ENCODE peak calls at places on chromosomes 1 and 21, in seven cellular contexts. One of them, this sample, is unnamed.

GRCh38 chr1:185559684-185560310 is 174.4 kb upstream of the HMCN1 start:
- DNase-seq in spleen: peak; percentile 76
- DNase-seq in suprapubic skin: no peak
- DNase-seq in HCT116: peak; percentile 31
- DNase-seq in Panc1: no peak
- DNase-seq in K562: peak; percentile 24
- DNase-seq in GM23338: peak; percentile 82
- DNase-seq in this sample: peak; percentile 33

GRCh38 chr1:95640746-95641145 is 406.7 kb downstream of the RWDD3 start:
- DNase-seq in K562: no peak
- DNase-seq in spleen: no peak
- DNase-seq in GM23338: no peak
- DNase-seq in Panc1: no peak
- DNase-seq in HCT116: no peak
- DNase-seq in suprapubic skin: no peak
- DNase-seq in this sample: no peak

GRCh38 chr1:27542463-27543273 is 52.7 kb upstream of the WASF2 start:
- DNase-seq in K562: peak; percentile 99
- DNase-seq in HCT116: peak; percentile 99
- DNase-seq in GM23338: no peak
- DNase-seq in spleen: no peak
- DNase-seq in suprapubic skin: no peak
- DNase-seq in Panc1: peak; percentile 99
- DNase-seq in this sample: no peak

GRCh38 chr21:26843912-26844257 is 1.3 kb downstream of the ADAMTS1 start:
- DNase-seq in K562: no peak
- DNase-seq in Panc1: no peak
- DNase-seq in HCT116: no peak
- DNase-seq in GM23338: peak; percentile 30
- DNase-seq in spleen: no peak
- DNase-seq in suprapubic skin: no peak
- DNase-seq in this sample: no peak

GRCh38 chr1:177950506-177950905 is 19.4 kb downstream of the SEC16B start:
- DNase-seq in HCT116: no peak
- DNase-seq in suprapubic skin: no peak
- DNase-seq in K562: no peak
- DNase-seq in GM23338: no peak
- DNase-seq in spleen: no peak
- DNase-seq in Panc1: no peak
- DNase-seq in this sample: no peak

GRCh38 chr21:37172646-37173045 is 94.5 kb downstream of the VPS26C start:
- DNase-seq in Panc1: no peak
- DNase-seq in suprapubic skin: no peak
- DNase-seq in K562: no peak
- DNase-seq in GM23338: no peak
- DNase-seq in HCT116: no peak
- DNase-seq in spleen: no peak
- DNase-seq in this sample: no peak

GRCh38 chr1:113811353-113811887 is 856 bp downstream of the RSBN1 start:
- DNase-seq in GM23338: peak; percentile 57
- DNase-seq in K562: peak; percentile 24
- DNase-seq in Panc1: no peak
- DNase-seq in spleen: peak; percentile 77
- DNase-seq in HCT116: no peak
- DNase-seq in suprapubic skin: no peak
- DNase-seq in this sample: no peak

GRCh38 chr1:64000021-64000420 is 203.4 kb upstream of the UBE2U start:
- DNase-seq in HCT116: no peak
- DNase-seq in spleen: no peak
- DNase-seq in suprapubic skin: no peak
- DNase-seq in GM23338: peak; percentile 23
- DNase-seq in Panc1: no peak
- DNase-seq in K562: no peak
- DNase-seq in this sample: no peak

GRCh38 chr1:248140846-248141245 is 4.1 kb upstream of the OR2M5 start:
- DNase-seq in GM23338: no peak
- DNase-seq in suprapubic skin: no peak
- DNase-seq in Panc1: no peak
- DNase-seq in K562: no peak
- DNase-seq in spleen: no peak
- DNase-seq in HCT116: no peak
- DNase-seq in this sample: no peak

GRCh38 chr1:211591980-211592493 is 13.1 kb upstream of the SLC30A1 start:
- DNase-seq in GM23338: no peak
- DNase-seq in spleen: no peak
- DNase-seq in suprapubic skin: no peak
- DNase-seq in Panc1: no peak
- DNase-seq in K562: no peak
- DNase-seq in HCT116: no peak
- DNase-seq in this sample: no peak

GRCh38 chr1:47232187-47232874 is at the start of gene TAL1:
- DNase-seq in spleen: no peak
- DNase-seq in GM23338: peak; percentile 79
- DNase-seq in HCT116: no peak
- DNase-seq in Panc1: no peak
- DNase-seq in suprapubic skin: no peak
- DNase-seq in K562: peak; percentile 93
- DNase-seq in this sample: no peak

GRCh38 chr1:183327429-183328290 is 90.5 kb downstream of the NMNAT2 start:
- DNase-seq in suprapubic skin: no peak
- DNase-seq in HCT116: no peak
- DNase-seq in spleen: no peak
- DNase-seq in GM23338: no peak
- DNase-seq in K562: no peak
- DNase-seq in Panc1: no peak
- DNase-seq in this sample: no peak

GRCh38 chr1:41643422-41643821 is 158.9 kb upstream of the EDN2 start:
- DNase-seq in suprapubic skin: peak; percentile 50
- DNase-seq in Panc1: no peak
- DNase-seq in spleen: no peak
- DNase-seq in K562: no peak
- DNase-seq in HCT116: no peak
- DNase-seq in GM23338: no peak
- DNase-seq in this sample: no peak

GRCh38 chr1:201307760-201308499 is 24.6 kb downstream of the PKP1 start:
- DNase-seq in GM23338: no peak
- DNase-seq in Panc1: no peak
- DNase-seq in HCT116: peak; percentile 60
- DNase-seq in suprapubic skin: peak; percentile 92
- DNase-seq in spleen: no peak
- DNase-seq in K562: no peak
- DNase-seq in this sample: no peak

GRCh38 chr1:52455686-52456085 is 51.3 kb downstream of the PRPF38A start:
- DNase-seq in K562: no peak
- DNase-seq in spleen: no peak
- DNase-seq in Panc1: no peak
- DNase-seq in suprapubic skin: no peak
- DNase-seq in HCT116: no peak
- DNase-seq in GM23338: no peak
- DNase-seq in this sample: no peak

GRCh38 chr1:28893403-28894102 is 20.8 kb upstream of the EPB41 start:
- DNase-seq in HCT116: no peak
- DNase-seq in suprapubic skin: no peak
- DNase-seq in GM23338: peak; percentile 81
- DNase-seq in spleen: peak; percentile 51
- DNase-seq in Panc1: no peak
- DNase-seq in K562: peak; percentile 57
- DNase-seq in this sample: no peak

GRCh38 chr1:71228727-71229371 is 148.0 kb upstream of the ZRANB2 start:
- DNase-seq in K562: no peak
- DNase-seq in GM23338: peak; percentile 36
- DNase-seq in suprapubic skin: no peak
- DNase-seq in spleen: no peak
- DNase-seq in HCT116: no peak
- DNase-seq in Panc1: no peak
- DNase-seq in this sample: no peak

GRCh38 chr1:115251340-115251748 is 86.7 kb downstream of the NGF start:
- DNase-seq in HCT116: no peak
- DNase-seq in suprapubic skin: no peak
- DNase-seq in Panc1: no peak
- DNase-seq in GM23338: no peak
- DNase-seq in K562: no peak
- DNase-seq in spleen: no peak
- DNase-seq in this sample: no peak
- TF ChIP-seq POLR2AphosphoS5 in HCT116: no peak
- TF ChIP-seq POLR2AphosphoS5 in suprapubic skin: no peak
- TF ChIP-seq POLR2AphosphoS5 in Panc1: no peak
- TF ChIP-seq POLR2AphosphoS5 in GM23338: no peak
- TF ChIP-seq POLR2AphosphoS5 in K562: no peak
- TF ChIP-seq POLR2AphosphoS5 in spleen: no peak
- TF ChIP-seq POLR2AphosphoS5 in this sample: no peak

GRCh38 chr1:35448344-35448801 is 108.8 kb downstream of the KIAA0319L start:
- DNase-seq in GM23338: no peak
- DNase-seq in suprapubic skin: no peak
- DNase-seq in HCT116: no peak
- DNase-seq in Panc1: no peak
- DNase-seq in K562: no peak
- DNase-seq in spleen: no peak
- DNase-seq in this sample: no peak
- TF ChIP-seq POLR2AphosphoS5 in GM23338: no peak
- TF ChIP-seq POLR2AphosphoS5 in suprapubic skin: no peak
- TF ChIP-seq POLR2AphosphoS5 in HCT116: no peak
- TF ChIP-seq POLR2AphosphoS5 in Panc1: no peak
- TF ChIP-seq POLR2AphosphoS5 in K562: no peak
- TF ChIP-seq POLR2AphosphoS5 in spleen: no peak
- TF ChIP-seq POLR2AphosphoS5 in this sample: no peak

GRCh38 chr1:230750576-230750975 is 3.4 kb downstream of the CAPN9 start:
- DNase-seq in GM23338: no peak
- DNase-seq in suprapubic skin: peak; percentile 56
- DNase-seq in HCT116: no peak
- DNase-seq in spleen: peak; percentile 54
- DNase-seq in K562: no peak
- DNase-seq in Panc1: no peak
- DNase-seq in this sample: no peak
- TF ChIP-seq POLR2AphosphoS5 in GM23338: no peak
- TF ChIP-seq POLR2AphosphoS5 in suprapubic skin: no peak
- TF ChIP-seq POLR2AphosphoS5 in HCT116: no peak
- TF ChIP-seq POLR2AphosphoS5 in spleen: no peak
- TF ChIP-seq POLR2AphosphoS5 in K562: no peak
- TF ChIP-seq POLR2AphosphoS5 in Panc1: no peak
- TF ChIP-seq POLR2AphosphoS5 in this sample: no peak

GRCh38 chr21:46093668-46094400 is 4.1 kb upstream of the COL6A2 start:
- DNase-seq in spleen: peak; percentile 76
- DNase-seq in Panc1: no peak
- DNase-seq in HCT116: no peak
- DNase-seq in GM23338: no peak
- DNase-seq in suprapubic skin: no peak
- DNase-seq in K562: no peak
- DNase-seq in this sample: no peak

GRCh38 chr21:46091631-46092025 is 6.3 kb upstream of the COL6A2 start:
- DNase-seq in Panc1: no peak
- DNase-seq in suprapubic skin: no peak
- DNase-seq in HCT116: no peak
- DNase-seq in spleen: no peak
- DNase-seq in K562: no peak
- DNase-seq in GM23338: no peak
- DNase-seq in this sample: no peak

GRCh38 chr21:46092811-46093667 is 4.9 kb upstream of the COL6A2 start:
- DNase-seq in spleen: no peak
- DNase-seq in GM23338: no peak
- DNase-seq in HCT116: no peak
- DNase-seq in K562: no peak
- DNase-seq in Panc1: no peak
- DNase-seq in suprapubic skin: no peak
- DNase-seq in this sample: no peak

GRCh38 chr21:46091118-46091517 is 6.8 kb upstream of the COL6A2 start:
- DNase-seq in GM23338: no peak
- DNase-seq in spleen: no peak
- DNase-seq in Panc1: no peak
- DNase-seq in HCT116: no peak
- DNase-seq in suprapubic skin: no peak
- DNase-seq in K562: no peak
- DNase-seq in this sample: no peak

DNA sequence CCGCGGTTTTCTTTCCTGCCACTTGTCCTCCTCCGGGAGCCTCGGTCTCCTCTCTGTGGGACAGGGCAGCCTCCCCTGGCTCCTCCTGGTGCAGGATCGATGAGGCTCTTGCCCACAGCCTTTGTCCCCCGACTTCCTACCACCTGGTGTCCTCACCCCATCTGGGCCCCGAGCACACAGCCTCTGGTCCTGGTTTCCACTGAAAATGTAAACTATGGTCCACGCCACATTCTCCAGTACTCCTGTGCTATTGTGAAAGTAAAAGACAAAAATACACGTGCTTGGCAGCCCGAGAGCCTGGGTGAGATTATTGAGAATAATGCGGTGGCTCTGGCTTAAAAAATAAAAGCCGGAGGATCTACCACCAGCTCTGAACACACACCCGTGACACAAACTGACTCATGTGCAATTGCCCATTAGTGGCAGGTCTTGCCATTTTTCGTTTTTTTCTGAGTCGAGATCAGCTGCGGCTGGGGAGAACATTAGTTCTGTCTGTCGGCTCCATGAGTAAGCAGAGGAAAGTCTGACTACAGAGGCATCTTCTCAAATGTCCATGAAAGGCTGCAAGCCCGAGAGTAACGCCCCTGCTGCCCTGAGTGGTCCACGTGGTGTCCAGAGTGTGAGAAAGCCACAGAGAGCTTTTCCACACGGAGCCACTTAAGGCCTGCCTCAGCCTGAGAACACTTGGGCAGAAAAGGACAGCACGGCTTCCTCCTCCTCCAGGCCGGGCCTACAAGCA is 5.7 kb upstream of the COL6A2 start:
- DNase-seq in spleen: no peak
- DNase-seq in K562: no peak
- DNase-seq in suprapubic skin: no peak
- DNase-seq in HCT116: no peak
- DNase-seq in GM23338: no peak
- DNase-seq in Panc1: no peak
- DNase-seq in this sample: peak; percentile 5
- TF ChIP-seq POLR2AphosphoS5 in spleen: no peak
- TF ChIP-seq POLR2AphosphoS5 in K562: no peak
- TF ChIP-seq POLR2AphosphoS5 in suprapubic skin: peak; percentile 58
- TF ChIP-seq POLR2AphosphoS5 in HCT116: no peak
- TF ChIP-seq POLR2AphosphoS5 in GM23338: no peak
- TF ChIP-seq POLR2AphosphoS5 in Panc1: no peak
- TF ChIP-seq POLR2AphosphoS5 in this sample: no peak

GRCh38 chr1:22727873-22728272 is 17.2 kb downstream of the EPHB2 start:
- DNase-seq in GM23338: no peak
- DNase-seq in HCT116: no peak
- DNase-seq in Panc1: no peak
- DNase-seq in K562: no peak
- DNase-seq in spleen: no peak
- DNase-seq in suprapubic skin: no peak
- DNase-seq in this sample: no peak

GRCh38 chr1:22729921-22730320 is 19.3 kb downstream of the EPHB2 start:
- DNase-seq in Panc1: no peak
- DNase-seq in K562: no peak
- DNase-seq in HCT116: no peak
- DNase-seq in spleen: no peak
- DNase-seq in GM23338: no peak
- DNase-seq in suprapubic skin: no peak
- DNase-seq in this sample: no peak

GRCh38 chr1:22729400-22729773 is 18.7 kb downstream of the EPHB2 start:
- DNase-seq in suprapubic skin: no peak
- DNase-seq in HCT116: no peak
- DNase-seq in K562: no peak
- DNase-seq in Panc1: no peak
- DNase-seq in spleen: no peak
- DNase-seq in GM23338: no peak
- DNase-seq in this sample: no peak

GRCh38 chr1:22731924-22732522 is 21.4 kb downstream of the EPHB2 start:
- DNase-seq in spleen: no peak
- DNase-seq in HCT116: no peak
- DNase-seq in suprapubic skin: no peak
- DNase-seq in K562: no peak
- DNase-seq in Panc1: no peak
- DNase-seq in GM23338: peak; percentile 67
- DNase-seq in this sample: no peak

GRCh38 chr1:22728751-22729399 is 18.2 kb downstream of the EPHB2 start:
- DNase-seq in K562: no peak
- DNase-seq in spleen: no peak
- DNase-seq in Panc1: no peak
- DNase-seq in HCT116: no peak
- DNase-seq in GM23338: peak; percentile 56
- DNase-seq in suprapubic skin: no peak
- DNase-seq in this sample: no peak
- TF ChIP-seq POLR2AphosphoS5 in K562: no peak
- TF ChIP-seq POLR2AphosphoS5 in spleen: no peak
- TF ChIP-seq POLR2AphosphoS5 in Panc1: no peak
- TF ChIP-seq POLR2AphosphoS5 in HCT116: no peak
- TF ChIP-seq POLR2AphosphoS5 in GM23338: no peak
- TF ChIP-seq POLR2AphosphoS5 in suprapubic skin: no peak
- TF ChIP-seq POLR2AphosphoS5 in this sample: no peak